ENCODE peak calls at places on chromosomes 16 and 17, in nine cellular contexts. O is pancreas, T is aorta, Z is AG08396, P is SHP77, F is stromal cell of bone marrow, E is endothelial cell, Q is pons, N is amniotic epithelial cell. D is an unnamed sample.

GRCh38 chr16:69718365-69718764 is 8.0 kb downstream of the NQO1 start:
- DNase-seq in O (no peak), Z (no peak), N (no peak), E (no peak), T (no peak), Q (no peak), F (no peak), P (no peak), D (no peak)

GRCh38 chr16:85668676-85669424 is 19.9 kb downstream of the GINS2 start:
- DNase-seq in P (no peak), F (no peak), Z (no peak), Q (no peak), E (no peak), O (no peak), T (peak; percentile 26), N (no peak), D (no peak)

GRCh38 chr16:14003119-14003570 is 68.0 kb upstream of the MRTFB start:
- DNase-seq in Q (peak; percentile 55), Z (peak; percentile 64), O (peak; percentile 51), E (peak; percentile 33), N (peak; percentile 51), P (no peak), F (peak; percentile 38), T (peak; percentile 83), D (peak; percentile 58)

GRCh38 chr16:17526956-17527355 is 56.2 kb upstream of the XYLT1 start:
- DNase-seq in P (no peak), N (no peak), T (no peak), E (no peak), O (no peak), F (no peak), Z (no peak), Q (no peak), D (no peak)

GRCh38 chr17:60630352-60630751 is 30.4 kb downstream of the PPM1D start:
- DNase-seq in P (no peak), N (peak; percentile 17), O (no peak), Z (no peak), T (peak; percentile 59), E (no peak), Q (peak; percentile 63), F (peak; percentile 18), D (peak; percentile 67)

GRCh38 chr17:72305964-72306551 is 185.2 kb downstream of the SOX9 start:
- DNase-seq in N (peak; percentile 78), F (peak; percentile 78), T (no peak), E (no peak), O (no peak), Z (peak; percentile 41), P (no peak), Q (no peak), D (peak; percentile 45)

GRCh38 chr16:50006954-50007353 is 18.1 kb upstream of the CNEP1R1 start:
- DNase-seq in N (no peak), Z (no peak), T (no peak), F (no peak), E (no peak), P (no peak), Q (no peak), O (no peak), D (no peak)

GRCh38 chr16:65032397-65032796 is 89.5 kb downstream of the CDH11 start:
- DNase-seq in T (no peak), F (no peak), O (no peak), N (no peak), Q (no peak), E (no peak), P (no peak), Z (no peak), D (peak; percentile 74)

GRCh38 chr16:70692481-70693203 is 6.8 kb upstream of the MTSS2 start:
- DNase-seq in N (no peak), E (no peak), T (no peak), P (peak; percentile 98), O (no peak), Q (no peak), Z (no peak), F (no peak), D (no peak)

GRCh38 chr17:14575349-14575966 is 274.6 kb downstream of the HS3ST3B1 start:
- DNase-seq in Q (no peak), P (no peak), Z (no peak), T (no peak), N (peak; percentile 3), O (no peak), F (no peak), E (no peak), D (peak; percentile 64)

GRCh38 chr17:71423871-71424546 is 696.8 kb upstream of the SOX9 start:
- DNase-seq in O (no peak), N (peak; percentile 68), T (no peak), Z (no peak), Q (no peak), P (no peak), E (no peak), F (no peak), D (peak; percentile 73)

GRCh38 chr17:68291836-68292688 is 767 bp downstream of the ARSG start:
- DNase-seq in F (peak; percentile 32), N (peak; percentile 58), P (peak; percentile 25), Q (peak; percentile 51), T (peak; percentile 93), E (peak; percentile 72), O (peak; percentile 75), Z (peak; percentile 94), D (peak; percentile 85)

GRCh38 chr16:17277981-17278381 is 192.8 kb downstream of the XYLT1 start:
- DNase-seq in N (peak; percentile 7), F (no peak), E (peak; percentile 18), Q (peak; percentile 47), O (peak; percentile 62), T (peak; percentile 53), P (peak; percentile 30), Z (peak; percentile 17), D (no peak)

GRCh38 chr16:75053791-75054555 is 55.1 kb downstream of the ZNRF1 start:
- DNase-seq in O (no peak), P (peak; percentile 90), Z (no peak), F (no peak), T (peak; percentile 58), E (no peak), N (no peak), Q (peak; percentile 76), D (no peak)

GRCh38 chr17:6753565-6753964 is 2.3 kb upstream of the XAF1 start:
- DNase-seq in N (peak; percentile 3), P (no peak), F (no peak), Z (no peak), E (no peak), Q (no peak), O (no peak), T (no peak), D (peak; percentile 4)

GRCh38 chr17:46983782-46984181 is 4.7 kb upstream of the RPRML start:
- DNase-seq in E (no peak), P (no peak), Q (no peak), Z (no peak), T (no peak), F (no peak), O (no peak), N (no peak), D (no peak)

GRCh38 chr17:29331330-29331729 is 37.4 kb upstream of the NUFIP2 start:
- DNase-seq in O (no peak), F (no peak), P (no peak), E (no peak), Z (no peak), N (no peak), Q (no peak), T (no peak), D (no peak)

GRCh38 chr16:54136276-54136625 is 150.3 kb downstream of the IRX3 start:
- DNase-seq in Z (no peak), O (no peak), F (peak; percentile 34), Q (no peak), T (no peak), P (no peak), N (no peak), E (no peak), D (peak; percentile 66)

GRCh38 chr17:74012465-74012864 is 191.0 kb upstream of the RPL38 start:
- DNase-seq in P (peak; percentile 60), E (no peak), O (no peak), Z (no peak), Q (no peak), F (no peak), T (no peak), N (no peak), D (no peak)

GRCh38 chr17:29045734-29046133 is 2.8 kb downstream of the PIPOX start:
- DNase-seq in N (peak; percentile 42), P (no peak), F (no peak), O (no peak), T (no peak), Q (no peak), E (no peak), Z (no peak), D (no peak)

GRCh38 chr16:27332105-27332504 is 18.3 kb downstream of the IL4R start:
- DNase-seq in E (peak; percentile 23), T (peak; percentile 36), F (no peak), P (no peak), N (peak; percentile 63), O (no peak), Q (no peak), Z (no peak), D (no peak)

GRCh38 chr16:9092963-9093477 is 1.6 kb downstream of the HAPSTR1 start:
- DNase-seq in O (peak; percentile 50), F (no peak), T (peak; percentile 63), Z (no peak), E (peak; percentile 15), P (peak; percentile 11), N (no peak), Q (no peak), D (no peak)

GRCh38 chr17:3582921-3583320 is 25.3 kb upstream of the TRPV3 start:
- DNase-seq in P (no peak), T (no peak), Q (no peak), N (no peak), O (no peak), E (no peak), Z (no peak), F (no peak), D (no peak)

GRCh38 chr17:77620282-77620681 is 338.2 kb upstream of the TNRC6C start:
- DNase-seq in Z (no peak), P (no peak), O (no peak), E (no peak), T (peak; percentile 7), F (no peak), Q (no peak), N (no peak), D (no peak)

GRCh38 chr16:73565263-73565662 is 517.3 kb upstream of the ZFHX3 start:
- DNase-seq in Q (peak; percentile 25), P (no peak), T (no peak), F (no peak), Z (no peak), N (no peak), O (no peak), E (no peak), D (no peak)

GRCh38 chr16:69404275-69404805 is 18.5 kb upstream of the TERF2 start:
- DNase-seq in E (no peak), Z (no peak), P (no peak), Q (no peak), O (peak; percentile 29), F (no peak), N (peak; percentile 64), T (no peak), D (no peak)

GRCh38 chr17:1644493-1645206 is 882 bp downstream of the SCARF1 start:
- DNase-seq in Q (no peak), P (no peak), E (no peak), N (peak; percentile 41), Z (peak; percentile 38), T (no peak), F (no peak), O (peak; percentile 37), D (peak; percentile 63)

GRCh38 chr17:28057731-28058246 is 15.3 kb downstream of the NLK start:
- DNase-seq in F (peak; percentile 51), Q (peak; percentile 65), T (no peak), O (no peak), E (no peak), N (peak; percentile 66), Z (peak; percentile 21), P (no peak), D (peak; percentile 84)

GRCh38 chr16:11089504-11090124 is 145.2 kb downstream of the CLEC16A start:
- DNase-seq in F (no peak), P (no peak), T (no peak), E (no peak), N (peak; percentile 36), Z (peak; percentile 86), O (no peak), Q (no peak), D (no peak)

GRCh38 chr17:75535119-75535537 is 9.6 kb downstream of the LLGL2 start:
- DNase-seq in Z (no peak), N (no peak), Q (no peak), E (no peak), F (no peak), T (no peak), P (no peak), O (no peak), D (no peak)

GRCh38 chr17:78664476-78665384 is 87.5 kb upstream of the DNAH17 start:
- DNase-seq in F (no peak), Z (no peak), O (no peak), N (peak; percentile 40), Q (peak; percentile 29), E (no peak), P (peak; percentile 47), T (no peak), D (peak; percentile 53)